ENCODE peak calls at places on chromosomes 3 and 15, in four cellular contexts. One of them, this sample, is unnamed. For H3K4me1, the result is how much of the 10 kb centered on the place peaks cover.

GRCh38 chr15:36557364-36557763 is 22.1 kb upstream of the CDIN1 start:
- DNase-seq in BE2C: no peak
- DNase-seq in CD8-positive, alpha-beta T cell: no peak
- DNase-seq in transverse colon: no peak
- DNase-seq in this sample: no peak

GRCh38 chr3:37729119-37729518 is 132.6 kb upstream of the CTDSPL start:
- DNase-seq in BE2C: no peak
- DNase-seq in transverse colon: no peak
- DNase-seq in CD8-positive, alpha-beta T cell: no peak
- DNase-seq in this sample: peak

GRCh38 chr15:70422342-70422741 is 324.6 kb upstream of the TLE3 start:
- DNase-seq in CD8-positive, alpha-beta T cell: no peak
- DNase-seq in transverse colon: no peak
- DNase-seq in BE2C: no peak
- DNase-seq in this sample: no peak

GRCh38 chr15:92510163-92510882 is 116.6 kb downstream of the ST8SIA2 start:
- DNase-seq in BE2C: no peak
- DNase-seq in transverse colon: no peak
- DNase-seq in CD8-positive, alpha-beta T cell: no peak
- DNase-seq in this sample: no peak

GRCh38 chr3:127823590-127823857 is 1.2 kb upstream of the MGLL start:
- DNase-seq in transverse colon: no peak
- DNase-seq in BE2C: no peak
- DNase-seq in CD8-positive, alpha-beta T cell: no peak
- DNase-seq in this sample: no peak

GRCh38 chr3:170346481-170347125 is 10.9 kb upstream of the SKIL start:
- DNase-seq in transverse colon: no peak
- DNase-seq in CD8-positive, alpha-beta T cell: no peak
- DNase-seq in BE2C: no peak
- DNase-seq in this sample: no peak

GRCh38 chr15:90419738-90420487 is 31.9 kb downstream of the IQGAP1 start:
- DNase-seq in CD8-positive, alpha-beta T cell: no peak
- DNase-seq in BE2C: no peak
- DNase-seq in transverse colon: no peak
- DNase-seq in this sample: no peak

GRCh38 chr15:35674873-35675781 is 129.2 kb upstream of the DPH6 start:
- DNase-seq in transverse colon: no peak
- DNase-seq in CD8-positive, alpha-beta T cell: no peak
- DNase-seq in BE2C: no peak
- DNase-seq in this sample: peak

GRCh38 chr15:72939855-72940631 is 112.2 kb upstream of the NEO1 start:
- DNase-seq in BE2C: no peak
- DNase-seq in CD8-positive, alpha-beta T cell: no peak
- DNase-seq in transverse colon: no peak
- DNase-seq in this sample: no peak

GRCh38 chr3:149506965-149507364 is 32.5 kb downstream of the TM4SF4 start:
- DNase-seq in transverse colon: no peak
- DNase-seq in BE2C: no peak
- DNase-seq in CD8-positive, alpha-beta T cell: no peak
- DNase-seq in this sample: no peak

GRCh38 chr3:151969026-151969658 is 95.7 kb downstream of the SUCNR1 start:
- DNase-seq in transverse colon: no peak
- DNase-seq in CD8-positive, alpha-beta T cell: no peak
- DNase-seq in BE2C: no peak
- DNase-seq in this sample: no peak

GRCh38 chr3:115469649-115470048 is 153.7 kb upstream of the GAP43 start:
- DNase-seq in transverse colon: no peak
- DNase-seq in BE2C: no peak
- DNase-seq in CD8-positive, alpha-beta T cell: no peak
- DNase-seq in this sample: peak

GRCh38 chr3:180523040-180523439 is 78.9 kb upstream of the TTC14 start:
- DNase-seq in transverse colon: no peak
- DNase-seq in CD8-positive, alpha-beta T cell: no peak
- DNase-seq in BE2C: no peak
- DNase-seq in this sample: no peak

GRCh38 chr3:87270908-87271727 is 5.3 kb downstream of the POU1F1 start:
- DNase-seq in CD8-positive, alpha-beta T cell: no peak
- DNase-seq in transverse colon: no peak
- DNase-seq in BE2C: no peak
- DNase-seq in this sample: no peak

GRCh38 chr15:85760049-85760448 is 34.7 kb downstream of the KLHL25 start:
- DNase-seq in CD8-positive, alpha-beta T cell: no peak
- DNase-seq in BE2C: no peak
- DNase-seq in transverse colon: no peak
- DNase-seq in this sample: no peak

GRCh38 chr15:45221967-45222366 is 30.1 kb upstream of the SLC28A2 start:
- DNase-seq in transverse colon: no peak
- DNase-seq in BE2C: no peak
- DNase-seq in CD8-positive, alpha-beta T cell: no peak
- DNase-seq in this sample: no peak

GRCh38 chr3:141343824-141344223 is 24.5 kb upstream of the ZBTB38 start:
- DNase-seq in BE2C: no peak
- DNase-seq in CD8-positive, alpha-beta T cell: no peak
- DNase-seq in transverse colon: no peak
- DNase-seq in this sample: no peak

GRCh38 chr3:126528800-126529541 is 5.0 kb downstream of the CHST13 start:
- DNase-seq in CD8-positive, alpha-beta T cell: no peak
- DNase-seq in transverse colon: no peak
- DNase-seq in BE2C: no peak
- DNase-seq in this sample: peak

GRCh38 chr3:101939391-101939790 is 90.1 kb downstream of the NFKBIZ start:
- DNase-seq in transverse colon: no peak
- DNase-seq in BE2C: no peak
- DNase-seq in CD8-positive, alpha-beta T cell: no peak
- DNase-seq in this sample: no peak

GRCh38 chr3:186060222-186060621 is 48.7 kb downstream of the ETV5 start:
- DNase-seq in transverse colon: no peak
- DNase-seq in BE2C: no peak
- DNase-seq in CD8-positive, alpha-beta T cell: no peak
- DNase-seq in this sample: no peak

GRCh38 chr3:71443332-71443731 is 140.2 kb downstream of the FOXP1 start:
- DNase-seq in transverse colon: no peak
- DNase-seq in BE2C: no peak
- DNase-seq in CD8-positive, alpha-beta T cell: no peak
- DNase-seq in this sample: no peak

GRCh38 chr3:71444028-71444860 is 139.3 kb downstream of the FOXP1 start:
- DNase-seq in transverse colon: peak
- DNase-seq in BE2C: peak
- DNase-seq in CD8-positive, alpha-beta T cell: peak
- DNase-seq in this sample: peak

GRCh38 chr3:71441217-71441924 is 142.2 kb downstream of the FOXP1 start:
- DNase-seq in BE2C: no peak
- DNase-seq in CD8-positive, alpha-beta T cell: no peak
- DNase-seq in transverse colon: no peak
- DNase-seq in this sample: no peak

GRCh38 chr3:71441925-71442620 is 141.5 kb downstream of the FOXP1 start:
- DNase-seq in CD8-positive, alpha-beta T cell: no peak
- DNase-seq in transverse colon: no peak
- DNase-seq in BE2C: no peak
- DNase-seq in this sample: no peak

DNA sequence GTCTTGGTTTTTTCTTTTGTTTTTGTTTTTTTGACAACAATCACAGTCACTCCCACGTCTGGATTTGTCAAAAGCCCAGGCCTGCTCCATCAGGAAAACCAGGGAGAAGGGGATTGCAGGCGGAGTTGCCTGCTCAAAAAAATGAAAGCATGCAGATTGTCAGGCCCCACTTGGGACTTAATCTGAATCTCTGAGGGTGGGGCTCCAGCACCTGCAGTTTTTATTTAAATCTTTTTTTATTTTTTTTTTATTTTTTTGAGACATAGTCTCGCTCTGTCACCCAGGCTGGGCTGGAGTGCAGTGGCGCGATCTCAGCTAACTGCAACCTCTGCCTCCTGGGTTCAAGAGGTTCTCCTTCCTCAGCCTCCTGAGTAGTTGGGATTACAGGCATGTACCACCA is 140.9 kb downstream of the FOXP1 start:
- DNase-seq in CD8-positive, alpha-beta T cell: no peak
- DNase-seq in transverse colon: no peak
- DNase-seq in BE2C: no peak
- DNase-seq in this sample: no peak
- H3K4me1 ChIP-seq in CD8-positive, alpha-beta T cell: half or more
- H3K4me1 ChIP-seq in transverse colon: under half
- H3K4me1 ChIP-seq in BE2C: under half
- H3K4me1 ChIP-seq in this sample: under half

GRCh38 chr3:57155214-57155613 is 9.9 kb downstream of the IL17RD start:
- DNase-seq in BE2C: no peak
- DNase-seq in CD8-positive, alpha-beta T cell: no peak
- DNase-seq in transverse colon: no peak
- DNase-seq in this sample: no peak

GRCh38 chr3:57152150-57152549 is 13.0 kb downstream of the IL17RD start:
- DNase-seq in transverse colon: no peak
- DNase-seq in BE2C: no peak
- DNase-seq in CD8-positive, alpha-beta T cell: no peak
- DNase-seq in this sample: no peak

GRCh38 chr3:57151021-57151449 is 14.1 kb downstream of the IL17RD start:
- DNase-seq in BE2C: no peak
- DNase-seq in CD8-positive, alpha-beta T cell: no peak
- DNase-seq in transverse colon: no peak
- DNase-seq in this sample: no peak

GRCh38 chr3:57154470-57154869 is 10.7 kb downstream of the IL17RD start:
- DNase-seq in transverse colon: no peak
- DNase-seq in BE2C: no peak
- DNase-seq in CD8-positive, alpha-beta T cell: no peak
- DNase-seq in this sample: no peak

GRCh38 chr3:57152761-57153160 is 12.4 kb downstream of the IL17RD start:
- DNase-seq in transverse colon: no peak
- DNase-seq in CD8-positive, alpha-beta T cell: no peak
- DNase-seq in BE2C: no peak
- DNase-seq in this sample: no peak
- H3K4me3 ChIP-seq in transverse colon: no peak
- H3K4me3 ChIP-seq in CD8-positive, alpha-beta T cell: no peak
- H3K4me3 ChIP-seq in BE2C: no peak
- H3K4me3 ChIP-seq in this sample: no peak

GRCh38 chr15:75070674-75071073 is 47.3 kb downstream of the PPCDC start:
- DNase-seq in BE2C: no peak
- DNase-seq in transverse colon: no peak
- DNase-seq in CD8-positive, alpha-beta T cell: no peak
- DNase-seq in this sample: no peak

GRCh38 chr15:75081150-75081549 is 57.8 kb downstream of the PPCDC start:
- DNase-seq in CD8-positive, alpha-beta T cell: no peak
- DNase-seq in transverse colon: no peak
- DNase-seq in BE2C: no peak
- DNase-seq in this sample: no peak

GRCh38 chr15:75073197-75073596 is 49.8 kb downstream of the PPCDC start:
- DNase-seq in BE2C: no peak
- DNase-seq in CD8-positive, alpha-beta T cell: no peak
- DNase-seq in transverse colon: no peak
- DNase-seq in this sample: no peak

DNA sequence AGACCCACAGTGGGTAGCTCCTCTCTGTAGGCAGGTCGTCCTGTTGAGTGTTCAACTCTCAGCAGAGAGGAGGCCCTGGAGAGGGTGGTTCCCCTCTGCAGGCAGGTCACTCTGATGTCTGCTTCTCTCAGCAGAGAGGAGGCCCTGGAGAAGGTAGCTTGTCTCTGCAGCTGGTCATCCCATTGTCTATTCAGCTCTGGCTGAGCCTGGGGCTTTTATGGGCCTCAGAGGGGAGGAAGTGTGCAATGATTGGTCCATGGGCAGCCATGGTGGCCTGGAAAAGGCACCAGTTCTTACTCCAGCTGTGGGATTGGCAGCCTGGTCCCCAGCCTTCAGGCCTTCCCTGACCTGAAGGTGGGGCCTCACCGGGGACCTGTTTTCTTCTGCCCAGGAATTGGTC is 52.9 kb downstream of the PPCDC start:
- DNase-seq in BE2C: no peak
- DNase-seq in CD8-positive, alpha-beta T cell: no peak
- DNase-seq in transverse colon: no peak
- DNase-seq in this sample: peak
- H3K4me1 ChIP-seq in BE2C: under half
- H3K4me1 ChIP-seq in CD8-positive, alpha-beta T cell: under half
- H3K4me1 ChIP-seq in transverse colon: under half
- H3K4me1 ChIP-seq in this sample: under half

GRCh38 chr15:32641517-32642059 is at the start of gene SCG5:
- DNase-seq in BE2C: peak
- DNase-seq in transverse colon: peak
- DNase-seq in CD8-positive, alpha-beta T cell: no peak
- DNase-seq in this sample: peak
- H3K4me3 ChIP-seq in BE2C: peak
- H3K4me3 ChIP-seq in transverse colon: peak
- H3K4me3 ChIP-seq in CD8-positive, alpha-beta T cell: no peak
- H3K4me3 ChIP-seq in this sample: no peak

GRCh38 chr3:39330824-39331223 is 1.3 kb downstream of the CCR8 start:
- DNase-seq in CD8-positive, alpha-beta T cell: no peak
- DNase-seq in transverse colon: no peak
- DNase-seq in BE2C: no peak
- DNase-seq in this sample: no peak
- H3K4me1 ChIP-seq in CD8-positive, alpha-beta T cell: under half
- H3K4me1 ChIP-seq in transverse colon: under half
- H3K4me1 ChIP-seq in BE2C: under half
- H3K4me1 ChIP-seq in this sample: under half

GRCh38 chr15:60555291-60555690 is 76.3 kb upstream of the ICE2 start:
- DNase-seq in BE2C: no peak
- DNase-seq in transverse colon: no peak
- DNase-seq in CD8-positive, alpha-beta T cell: no peak
- DNase-seq in this sample: no peak
- H3K4me3 ChIP-seq in BE2C: no peak
- H3K4me3 ChIP-seq in transverse colon: no peak
- H3K4me3 ChIP-seq in CD8-positive, alpha-beta T cell: no peak
- H3K4me3 ChIP-seq in this sample: no peak

GRCh38 chr3:161070980-161071663 is 34.0 kb downstream of the B3GALNT1 start:
- DNase-seq in transverse colon: no peak
- DNase-seq in BE2C: no peak
- DNase-seq in CD8-positive, alpha-beta T cell: no peak
- DNase-seq in this sample: no peak
- H3K4me1 ChIP-seq in transverse colon: under half
- H3K4me1 ChIP-seq in BE2C: under half
- H3K4me1 ChIP-seq in CD8-positive, alpha-beta T cell: under half
- H3K4me1 ChIP-seq in this sample: under half

GRCh38 chr15:62648954-62649353 is 393.6 kb upstream of the TPM1 start:
- DNase-seq in transverse colon: no peak
- DNase-seq in BE2C: no peak
- DNase-seq in CD8-positive, alpha-beta T cell: no peak
- DNase-seq in this sample: no peak
- H3K4me3 ChIP-seq in transverse colon: no peak
- H3K4me3 ChIP-seq in BE2C: no peak
- H3K4me3 ChIP-seq in CD8-positive, alpha-beta T cell: no peak
- H3K4me3 ChIP-seq in this sample: no peak

This sample was measured in adrenal gland.